ENCODE peak calls at places on chromosomes 7 and 10, in five cellular contexts. L is gastrocnemius medialis; V is effector memory CD4-positive, alpha-beta T cell; T is Panc1; R is fibroblast of lung. A is an unnamed sample.
A peak's percentile ranks its signal among the peaks of the same experiment; 100 is the strongest.

GRCh38 chr7:71419546-71420337 is 287.8 kb downstream of the GALNT17 start:
- DNase-seq in L (no peak), V (no peak), T (no peak), R (no peak), A (peak; percentile 21)

GRCh38 chr10:70378122-70378521 is 4.3 kb downstream of the LRRC20 start:
- DNase-seq in L (peak; percentile 70), V (no peak), T (peak; percentile 88), R (peak; percentile 97), A (no peak)

GRCh38 chr7:34747842-34748241 is 89.8 kb downstream of the NPSR1 start:
- DNase-seq in L (no peak), V (no peak), T (no peak), R (no peak), A (no peak)

GRCh38 chr7:44767912-44768662 is 19.4 kb downstream of the ZMIZ2 start:
- DNase-seq in L (no peak), V (no peak), T (no peak), R (peak; percentile 19), A (no peak)

GRCh38 chr7:151732292-151732691 is 144.6 kb downstream of the PRKAG2 start:
- DNase-seq in L (no peak), V (no peak), T (no peak), R (no peak), A (no peak)

GRCh38 chr10:114332301-114332797 is 72.0 kb downstream of the AFAP1L2 start:
- DNase-seq in L (no peak), V (no peak), T (no peak), R (no peak), A (peak; percentile 69)

GRCh38 chr7:154720016-154720415 is 282.9 kb downstream of the PAXIP1 start:
- DNase-seq in L (no peak), V (no peak), T (no peak), R (no peak), A (no peak)

GRCh38 chr10:7587168-7587864 is 79.5 kb downstream of the ITIH5 start:
- DNase-seq in L (no peak), V (no peak), T (no peak), R (no peak), A (no peak)

GRCh38 chr10:96814264-96814663 is 17.8 kb upstream of the LCOR start:
- DNase-seq in L (no peak), V (no peak), T (no peak), R (peak; percentile 94), A (no peak)

GRCh38 chr7:42686594-42687156 is 225.2 kb downstream of the C7orf25 start:
- DNase-seq in L (no peak), V (no peak), T (no peak), R (no peak), A (peak; percentile 90)

GRCh38 chr10:119283387-119283786 is 76.0 kb downstream of the GRK5 start:
- DNase-seq in L (peak; percentile 62), V (no peak), T (no peak), R (no peak), A (no peak)

GRCh38 chr10:73251683-73252444 is 580 bp downstream of the MRPS16 start:
- DNase-seq in L (no peak), V (no peak), T (no peak), R (no peak), A (peak; percentile 71)

GRCh38 chr7:157046681-157047080 is 36.2 kb upstream of the MNX1 start:
- DNase-seq in L (no peak), V (no peak), T (no peak), R (peak; percentile 41), A (no peak)

GRCh38 chr10:13877154-13877909 is 290.6 kb downstream of the PRPF18 start:
- DNase-seq in L (peak; percentile 61), V (no peak), T (no peak), R (peak; percentile 61), A (peak; percentile 56)

GRCh38 chr10:50586740-50587088 is 37.0 kb downstream of the SGMS1 start:
- DNase-seq in L (no peak), V (no peak), T (no peak), R (no peak), A (no peak)

GRCh38 chr10:123274513-123275182 is 120.4 kb downstream of the BUB3 start:
- DNase-seq in L (no peak), V (no peak), T (no peak), R (no peak), A (peak; percentile 43)

GRCh38 chr7:147023390-147023914 is 906.9 kb downstream of the CNTNAP2 start:
- DNase-seq in L (no peak), V (no peak), T (no peak), R (no peak), A (no peak)

GRCh38 chr7:78473011-78473410 is 674.4 kb downstream of the PHTF2 start:
- DNase-seq in L (no peak), V (no peak), T (no peak), R (peak; percentile 21), A (no peak)

GRCh38 chr7:6628045-6628444 is 9.1 kb upstream of the ZNF316 start:
- DNase-seq in L (no peak), V (no peak), T (no peak), R (no peak), A (no peak)

GRCh38 chr7:159046300-159046699 is 98.4 kb downstream of the VIPR2 start:
- DNase-seq in L (no peak), V (no peak), T (no peak), R (no peak), A (peak; percentile 20)

GRCh38 chr7:150896562-150897209 is 44.4 kb downstream of the AOC1 start:
- DNase-seq in L (no peak), V (no peak), T (no peak), R (no peak), A (peak; percentile 44)

GRCh38 chr7:48875300-48875916 is 48.9 kb upstream of the CDC14C start:
- DNase-seq in L (no peak), V (no peak), T (peak; percentile 18), R (peak; percentile 15), A (peak; percentile 83)

GRCh38 chr7:132577206-132578049 is 1.2 kb upstream of the PLXNA4 start:
- DNase-seq in L (peak; percentile 18), V (no peak), T (no peak), R (peak; percentile 82), A (peak; percentile 91)

GRCh38 chr10:30581779-30582380 is 47.7 kb downstream of the LYZL2 start:
- DNase-seq in L (no peak), V (no peak), T (no peak), R (peak; percentile 35), A (peak; percentile 70)

GRCh38 chr7:123570390-123571182 is 13.0 kb upstream of the NDUFA5 start:
- DNase-seq in L (no peak), V (no peak), T (no peak), R (no peak), A (no peak)

GRCh38 chr10:80539421-80539999 is 1.8 kb downstream of the SH2D4B start:
- DNase-seq in L (no peak), V (no peak), T (no peak), R (no peak), A (peak; percentile 27)

GRCh38 chr7:151806204-151806603 is 70.7 kb downstream of the PRKAG2 start:
- DNase-seq in L (no peak), V (no peak), T (no peak), R (peak; percentile 46), A (no peak)

GRCh38 chr10:102673961-102674511 is 29.8 kb downstream of the TRIM8 start:
- DNase-seq in L (peak; percentile 30), V (peak; percentile 68), T (no peak), R (peak; percentile 81), A (peak; percentile 63)

GRCh38 chr10:102672822-102673200 is 28.5 kb downstream of the TRIM8 start:
- DNase-seq in L (no peak), V (no peak), T (no peak), R (no peak), A (no peak)

GRCh38 chr10:102674566-102674965 is 30.3 kb downstream of the TRIM8 start:
- DNase-seq in L (no peak), V (no peak), T (no peak), R (no peak), A (no peak)

GRCh38 chr10:102675151-102675886 is 31.0 kb downstream of the TRIM8 start:
- DNase-seq in L (no peak), V (no peak), T (no peak), R (no peak), A (no peak)

GRCh38 chr10:102673235-102673634 is 29.0 kb downstream of the TRIM8 start:
- DNase-seq in L (no peak), V (no peak), T (no peak), R (no peak), A (peak; percentile 63)
- H3K27ac ChIP-seq in L (peak overlapping the region; percentile 60), V (peak overlapping the region; percentile 82), T (no peak overlapping the region), R (peak overlapping the region; percentile 81), A (peak overlapping the region; percentile 93)

GRCh38 chr7:1290262-1291039 is 57.8 kb downstream of the UNCX start:
- DNase-seq in L (no peak), V (no peak), T (no peak), R (peak; percentile 16), A (peak; percentile 69)
- H3K4me3 ChIP-seq in L (peak overlapping the region; percentile 28), V (peak overlapping the region; percentile 54), T (peak overlapping the region; percentile 18), R (no peak overlapping the region), A (peak overlapping the region; percentile 75)

GRCh38 chr7:138918176-138918575 is 63.0 kb downstream of the KIAA1549 start:
- DNase-seq in L (no peak), V (no peak), T (no peak), R (no peak), A (no peak)

GRCh38 chr7:138916731-138917130 is 64.5 kb downstream of the KIAA1549 start:
- DNase-seq in L (no peak), V (no peak), T (no peak), R (no peak), A (no peak)

GRCh38 chr7:138911007-138911406 is 70.2 kb downstream of the KIAA1549 start:
- DNase-seq in L (no peak), V (no peak), T (no peak), R (no peak), A (no peak)

GRCh38 chr7:138917771-138918170 is 63.4 kb downstream of the KIAA1549 start:
- DNase-seq in L (no peak), V (no peak), T (no peak), R (peak; percentile 20), A (no peak)

DNA sequence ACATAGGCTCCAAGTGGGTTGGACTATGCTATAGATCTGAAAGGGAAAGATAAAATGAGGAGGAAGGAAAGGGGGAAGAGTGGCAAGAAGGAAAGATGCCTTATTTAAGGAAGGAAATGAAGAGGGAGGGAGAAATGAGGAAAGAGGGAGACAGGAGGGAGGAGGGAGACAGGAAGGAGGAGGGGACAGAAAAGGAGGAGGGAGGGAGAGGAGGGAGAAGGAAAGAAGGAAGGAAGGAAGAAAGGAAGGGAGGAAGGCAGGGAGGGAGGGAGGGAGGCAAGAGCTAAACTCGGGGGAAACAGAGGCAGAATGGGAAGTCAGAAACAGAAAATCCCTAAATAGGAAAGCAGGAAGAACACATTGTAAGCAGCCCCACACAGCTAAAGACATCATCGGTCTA is 67.4 kb downstream of the KIAA1549 start:
- DNase-seq in L (no peak), V (no peak), T (no peak), R (no peak), A (no peak)
- H3K27ac ChIP-seq in L (no peak overlapping the region), V (no peak overlapping the region), T (no peak overlapping the region), R (no peak overlapping the region), A (no peak overlapping the region)

GRCh38 chr7:29883462-29884398 is 77.4 kb downstream of the WIPF3 start:
- DNase-seq in L (no peak), V (no peak), T (no peak), R (no peak), A (peak; percentile 92)
- H3K4me3 ChIP-seq in L (no peak overlapping the region), V (no peak overlapping the region), T (no peak overlapping the region), R (no peak overlapping the region), A (no peak overlapping the region)